ENCODE peak calls at places on chromosomes 13 and 19, in ten cellular contexts. L is caudate nucleus, B is EL, R is Caki2, I is NCI-H2029, M is RCC 7860, O is adipocyte, E is AG10803, F is T1000, K is T-helper 9 cell. S is an unnamed sample.

GRCh38 chr19:7869910-7870511 is 4.2 kb downstream of the PRR36 start:
- DNase-seq in L (no peak), B (peak; percentile 46), R (peak; percentile 95), I (no peak), M (no peak), O (no peak), E (no peak), F (peak; percentile 84), K (peak; percentile 50), S (no peak)

GRCh38 chr19:1469200-1469935 is 9.6 kb downstream of the C19orf25 start:
- DNase-seq in L (no peak), B (no peak), R (no peak), I (no peak), M (no peak), O (no peak), E (no peak), F (no peak), K (no peak), S (no peak)

GRCh38 chr13:43544011-43544410 is 242.8 kb downstream of the ENOX1 start:
- DNase-seq in L (no peak), B (peak; percentile 34), R (no peak), I (no peak), M (no peak), O (no peak), E (no peak), F (no peak), K (no peak), S (peak; percentile 37)

GRCh38 chr19:12955996-12956395 is 1.0 kb downstream of the GADD45GIP1 start:
- DNase-seq in L (no peak), B (no peak), R (no peak), I (no peak), M (no peak), O (no peak), E (no peak), F (no peak), K (no peak), S (no peak)

GRCh38 chr19:4723465-4724251 is at the start of gene DPP9:
- DNase-seq in L (peak; percentile 94), B (peak; percentile 98), R (peak; percentile 99), I (peak; percentile 98), M (peak; percentile 97), O (peak; percentile 98), E (peak; percentile 99), F (peak; percentile 95), K (peak; percentile 90), S (peak; percentile 97)

GRCh38 chr13:109162248-109163051 is 533.0 kb downstream of the MYO16 start:
- DNase-seq in L (no peak), B (no peak), R (no peak), I (peak; percentile 67), M (no peak), O (no peak), E (no peak), F (no peak), K (no peak), S (no peak)

GRCh38 chr13:23654111-23655110 is 84.2 kb downstream of the TNFRSF19 start:
- DNase-seq in L (no peak), B (no peak), R (no peak), I (no peak), M (no peak), O (no peak), E (peak; percentile 16), F (no peak), K (no peak), S (no peak)

GRCh38 chr13:77290342-77290741 is 36.6 kb downstream of the MYCBP2 start:
- DNase-seq in L (no peak), B (no peak), R (no peak), I (no peak), M (no peak), O (no peak), E (no peak), F (no peak), K (no peak), S (no peak)

GRCh38 chr13:29435125-29435911 is 160.2 kb downstream of the SLC7A1 start:
- DNase-seq in L (no peak), B (peak; percentile 84), R (no peak), I (peak; percentile 68), M (no peak), O (peak; percentile 90), E (peak; percentile 95), F (peak; percentile 16), K (no peak), S (peak; percentile 39)

GRCh38 chr19:4343056-4343844 is at the start of gene MPND:
- DNase-seq in L (peak; percentile 90), B (peak; percentile 85), R (no peak), I (peak; percentile 79), M (peak; percentile 52), O (peak; percentile 96), E (peak; percentile 67), F (peak; percentile 63), K (peak; percentile 92), S (peak; percentile 70)

GRCh38 chr13:112992931-112993700 is 24.1 kb downstream of the MCF2L start:
- DNase-seq in L (no peak), B (no peak), R (no peak), I (no peak), M (no peak), O (no peak), E (no peak), F (no peak), K (no peak), S (no peak)

S was measured in kidney glomerular epithelial cell.